ENCODE peak calls at places on chromosomes 2 and 18, in six cellular contexts. T is CD4-positive, alpha-beta T cell; B is NCI-H748 treated with DMSO at 0.1 percent for 48 hours; Q is NCI-H1694; O is frontal cortex; G is G401. D is an unnamed sample.

GRCh38 chr18:67132919-67133318 is 383.6 kb downstream of the DSEL start:
- DNase-seq in T (no peak), B (peak), Q (peak), O (no peak), G (no peak), D (no peak)

GRCh38 chr2:136134126-136134525 is 16.2 kb upstream of the CXCR4 start:
- DNase-seq in T (no peak), B (no peak), Q (no peak), O (no peak), G (no peak), D (no peak)

GRCh38 chr2:219430633-219431615 is 3.7 kb upstream of the SPEG start:
- DNase-seq in T (no peak), B (peak), Q (peak), O (no peak), G (peak), D (peak)

GRCh38 chr18:8011906-8012305 is 444.8 kb downstream of the PTPRM start:
- DNase-seq in T (no peak), B (no peak), Q (no peak), O (no peak), G (no peak), D (no peak)

GRCh38 chr18:13587001-13587400 is 139.4 kb downstream of the FAM210A start:
- DNase-seq in T (no peak), B (no peak), Q (no peak), O (no peak), G (no peak), D (no peak)

GRCh38 chr2:205764502-205764815 is 82.2 kb downstream of the NRP2 start:
- DNase-seq in T (no peak), B (no peak), Q (peak), O (no peak), G (peak), D (peak)

GRCh38 chr2:239882781-239883180 is 142.4 kb downstream of the NDUFA10 start:
- DNase-seq in T (no peak), B (no peak), Q (no peak), O (no peak), G (no peak), D (peak)

GRCh38 chr18:8830067-8831060 is 125.0 kb downstream of the MTCL1 start:
- DNase-seq in T (no peak), B (no peak), Q (no peak), O (no peak), G (peak), D (no peak)

GRCh38 chr2:122737429-122738077 is 982.1 kb downstream of the TSN start:
- DNase-seq in T (no peak), B (no peak), Q (no peak), O (no peak), G (no peak), D (no peak)

GRCh38 chr2:237464757-237465391 is 22.2 kb upstream of the MLPH start:
- DNase-seq in T (no peak), B (no peak), Q (no peak), O (no peak), G (no peak), D (no peak)

GRCh38 chr2:191202209-191202721 is 42.9 kb upstream of the MYO1B start:
- DNase-seq in T (no peak), B (no peak), Q (no peak), O (no peak), G (no peak), D (no peak)

GRCh38 chr2:111142101-111142500 is 21.4 kb downstream of the BCL2L11 start:
- DNase-seq in T (no peak), B (no peak), Q (no peak), O (no peak), G (no peak), D (no peak)

GRCh38 chr2:171272039-171272438 is 111.3 kb upstream of the TLK1 start:
- DNase-seq in T (no peak), B (no peak), Q (no peak), O (peak), G (peak), D (peak)

GRCh38 chr2:78980871-78981270 is 44.6 kb upstream of the REG3G start:
- DNase-seq in T (no peak), B (no peak), Q (no peak), O (no peak), G (no peak), D (no peak)

GRCh38 chr2:83967854-83968253 is 491.2 kb downstream of the SUCLG1 start:
- DNase-seq in T (no peak), B (no peak), Q (no peak), O (no peak), G (no peak), D (no peak)

GRCh38 chr2:72144746-72145657 is 2.7 kb downstream of the CYP26B1 start:
- DNase-seq in T (no peak), B (peak), Q (peak), O (no peak), G (peak), D (peak)

GRCh38 chr2:162007447-162008040 is 66.5 kb downstream of the DPP4 start:
- DNase-seq in T (no peak), B (no peak), Q (no peak), O (no peak), G (no peak), D (peak)

GRCh38 chr2:183892315-183892941 is 705.9 kb upstream of the ZNF804A start:
- DNase-seq in T (no peak), B (no peak), Q (no peak), O (no peak), G (no peak), D (no peak)

GRCh38 chr2:160825433-160825832 is 331.8 kb upstream of the RBMS1 start:
- DNase-seq in T (no peak), B (no peak), Q (no peak), O (no peak), G (no peak), D (no peak)

GRCh38 chr2:230552181-230552580 is 136.2 kb downstream of the SP100 start:
- DNase-seq in T (no peak), B (no peak), Q (no peak), O (no peak), G (no peak), D (no peak)

GRCh38 chr2:217294211-217294610 is 434.3 kb upstream of the TNP1 start:
- DNase-seq in T (no peak), B (no peak), Q (no peak), O (no peak), G (no peak), D (no peak)